ENCODE peak calls at places on chromosomes 2 and 18, in nine cellular contexts. I, K, F, G, O, W, P, M and V are unnamed samples.

GRCh38 chr2:157158111-157158510 is 99.4 kb upstream of the GALNT5 start:
- DNase-seq in I (no peak), K (no peak), F (no peak), G (peak; percentile 82), O (no peak), W (no peak), P (no peak), M (no peak), V (no peak)

GRCh38 chr18:6938003-6938402 is 179.6 kb downstream of the LAMA1 start:
- DNase-seq in I (no peak), K (no peak), F (no peak), G (no peak), O (no peak), W (no peak), P (no peak), M (no peak), V (no peak)

GRCh38 chr18:833197-833596 is 21.2 kb upstream of the YES1 start:
- DNase-seq in I (no peak), K (no peak), F (no peak), G (no peak), O (no peak), W (no peak), P (no peak), M (no peak), V (no peak)

GRCh38 chr2:173119069-173119807 is 43.6 kb downstream of the MAP3K20 start:
- DNase-seq in I (peak; percentile 40), K (no peak), F (no peak), G (no peak), O (no peak), W (no peak), P (no peak), M (no peak), V (no peak)

GRCh38 chr2:233928594-233929351 is 11.6 kb downstream of the TRPM8 start:
- DNase-seq in I (peak; percentile 28), K (no peak), F (no peak), G (peak; percentile 12), O (peak; percentile 33), W (no peak), P (peak; percentile 65), M (no peak), V (no peak)

GRCh38 chr2:144237845-144238637 is 281.9 kb downstream of the ZEB2 start:
- DNase-seq in I (no peak), K (no peak), F (no peak), G (no peak), O (no peak), W (no peak), P (no peak), M (no peak), V (no peak)

GRCh38 chr2:11621465-11621864 is 48.5 kb downstream of the NTSR2 start:
- DNase-seq in I (no peak), K (no peak), F (no peak), G (no peak), O (no peak), W (no peak), P (no peak), M (no peak), V (no peak)

GRCh38 chr2:202909394-202910192 is 1.9 kb downstream of the WDR12 start:
- DNase-seq in I (no peak), K (no peak), F (no peak), G (no peak), O (no peak), W (no peak), P (no peak), M (no peak), V (no peak)

GRCh38 chr2:46963961-46964673 is 48.5 kb upstream of the MCFD2 start:
- DNase-seq in I (no peak), K (no peak), F (no peak), G (no peak), O (no peak), W (no peak), P (no peak), M (no peak), V (no peak)

GRCh38 chr2:12507295-12507694 is 209.4 kb upstream of the TRIB2 start:
- DNase-seq in I (no peak), K (peak; percentile 73), F (no peak), G (peak; percentile 80), O (no peak), W (no peak), P (no peak), M (peak; percentile 50), V (no peak)

GRCh38 chr2:196208915-196209314 is 37.5 kb upstream of the STK17B start:
- DNase-seq in I (no peak), K (no peak), F (no peak), G (no peak), O (no peak), W (no peak), P (peak; percentile 30), M (no peak), V (no peak)

GRCh38 chr2:7010376-7010775 is 93.2 kb downstream of the RNF144A start:
- DNase-seq in I (no peak), K (no peak), F (no peak), G (peak; percentile 3), O (no peak), W (no peak), P (no peak), M (no peak), V (no peak)

GRCh38 chr2:211085056-211085680 is 528.8 kb downstream of the CPS1 start:
- DNase-seq in I (peak; percentile 12), K (no peak), F (no peak), G (peak; percentile 1), O (no peak), W (peak; percentile 13), P (peak; percentile 62), M (no peak), V (no peak)

GRCh38 chr2:64295326-64296149 is 151.3 kb upstream of the PELI1 start:
- DNase-seq in I (no peak), K (no peak), F (no peak), G (no peak), O (no peak), W (no peak), P (no peak), M (no peak), V (no peak)
- TF ChIP-seq CTCF in I (no peak), K (no peak), F (no peak), G (no peak), O (no peak), W (no peak), P (no peak), M (no peak), V (no peak)

GRCh38 chr18:24799176-24799575 is 338.7 kb downstream of the HRH4 start:
- DNase-seq in I (no peak), K (no peak), F (no peak), G (peak; percentile 5), O (no peak), W (no peak), P (no peak), M (no peak), V (no peak)
- TF ChIP-seq CTCF in I (no peak), K (peak; percentile 8), F (no peak), G (no peak), O (no peak), W (no peak), P (no peak), M (no peak), V (no peak)

DNA sequence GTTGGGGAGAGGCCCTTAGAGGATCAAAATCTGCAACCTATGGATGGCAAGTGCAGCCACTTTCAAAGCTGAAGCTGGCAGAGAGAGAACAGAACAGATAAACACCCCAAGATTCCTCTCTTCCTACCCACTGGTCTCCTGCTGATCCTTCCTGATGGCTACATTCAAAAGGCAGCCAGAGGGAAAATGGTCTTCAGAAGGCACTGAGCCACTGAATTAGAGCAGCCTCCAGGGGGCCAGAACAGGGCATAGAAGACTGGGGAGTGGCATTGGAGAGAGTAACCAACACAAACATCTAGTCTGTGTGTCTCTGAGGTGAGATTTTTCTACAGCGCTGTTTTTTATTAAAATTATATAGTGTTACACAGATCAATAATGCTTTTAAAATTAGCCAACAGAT is 432.6 kb downstream of the PARD3B start:
- DNase-seq in I (no peak), K (no peak), F (no peak), G (no peak), O (no peak), W (no peak), P (no peak), M (no peak), V (no peak)
- TF ChIP-seq CTCF in I (no peak), K (no peak), F (no peak), G (no peak), O (no peak), W (no peak), P (no peak), M (no peak), V (no peak)

GRCh38 chr18:67510831-67511230 is 5.7 kb downstream of the DSEL start:
- DNase-seq in I (no peak), K (no peak), F (no peak), G (peak; percentile 33), O (no peak), W (no peak), P (no peak), M (no peak), V (no peak)

GRCh38 chr18:67514901-67515540 is 1.5 kb downstream of the DSEL start:
- DNase-seq in I (no peak), K (no peak), F (no peak), G (peak; percentile 48), O (no peak), W (no peak), P (no peak), M (no peak), V (no peak)

GRCh38 chr18:67511840-67512239 is 4.7 kb downstream of the DSEL start:
- DNase-seq in I (no peak), K (no peak), F (no peak), G (no peak), O (no peak), W (no peak), P (no peak), M (no peak), V (no peak)

GRCh38 chr18:67514465-67514864 is 2.1 kb downstream of the DSEL start:
- DNase-seq in I (no peak), K (no peak), F (no peak), G (peak; percentile 23), O (no peak), W (no peak), P (no peak), M (no peak), V (no peak)

GRCh38 chr18:67513285-67513684 is 3.2 kb downstream of the DSEL start:
- DNase-seq in I (no peak), K (no peak), F (no peak), G (no peak), O (no peak), W (no peak), P (no peak), M (no peak), V (no peak)
- TF ChIP-seq CTCF in I (no peak), K (no peak), F (no peak), G (no peak), O (no peak), W (peak; percentile 14), P (no peak), M (no peak), V (no peak)

DNA sequence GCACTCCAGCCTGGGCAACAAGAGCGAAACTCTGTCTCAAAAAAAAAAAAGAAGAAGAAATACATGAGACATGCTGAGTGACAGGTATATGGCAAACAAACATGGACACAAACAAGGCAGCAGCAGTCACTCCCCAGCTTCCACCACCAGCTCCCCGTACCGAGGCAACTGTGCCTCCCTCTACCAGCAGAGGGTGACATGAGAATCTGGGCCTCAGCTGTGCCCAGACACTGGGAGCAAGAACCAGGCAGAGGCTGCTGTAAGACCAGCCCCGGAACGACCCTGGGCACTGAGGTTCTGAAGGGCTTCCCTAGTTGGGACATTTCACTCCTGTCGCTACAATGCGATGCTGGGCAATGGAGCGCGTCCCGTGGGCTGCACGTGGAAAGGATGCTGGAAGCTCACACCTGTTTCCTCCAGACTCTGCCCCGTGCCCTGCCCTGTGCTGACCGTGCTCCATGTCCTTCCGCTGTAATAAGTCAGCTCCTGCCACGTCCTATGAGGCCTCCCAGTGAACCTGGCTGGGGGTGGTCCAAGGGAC is 37.1 kb downstream of the BOK start:
- DNase-seq in I (no peak), K (no peak), F (no peak), G (no peak), O (no peak), W (no peak), P (no peak), M (no peak), V (no peak)
- TF ChIP-seq CTCF in I (no peak), K (peak; percentile 50), F (no peak), G (peak; percentile 5), O (no peak), W (no peak), P (no peak), M (no peak), V (no peak)